ENCODE peak calls at places on chromosomes 7 and 10, in seven cellular contexts. B is IMR-90, G is dorsolateral prefrontal cortex, L is ascending aorta, I is endodermal cell, Q is psoas muscle, U is Caco-2. N is an unnamed sample. For H3K27me3, the result is how much of the 10 kb centered on the place peaks cover.

GRCh38 chr7:5472432-5473315 is 49.0 kb upstream of the TNRC18 start:
- DNase-seq in B (no peak), G (no peak), L (no peak), I (peak), Q (no peak), U (no peak), N (peak)

GRCh38 chr10:88565072-88565471 is 18.0 kb downstream of the RNLS start:
- DNase-seq in B (peak), G (no peak), L (no peak), I (no peak), Q (no peak), U (no peak), N (no peak)

GRCh38 chr10:102117391-102118159 is 2.6 kb downstream of the LDB1 start:
- DNase-seq in B (peak), G (peak), L (no peak), I (peak), Q (peak), U (no peak), N (peak)

GRCh38 chr7:32846630-32847225 is 44.8 kb downstream of the KBTBD2 start:
- DNase-seq in B (peak), G (peak), L (peak), I (peak), Q (peak), U (peak), N (peak)

GRCh38 chr7:85287126-85287825 is 100.4 kb upstream of the SEMA3D start:
- DNase-seq in B (peak), G (no peak), L (no peak), I (no peak), Q (no peak), U (no peak), N (no peak)

GRCh38 chr7:47627580-47628283 is 45.8 kb upstream of the TNS3 start:
- DNase-seq in B (no peak), G (no peak), L (no peak), I (no peak), Q (no peak), U (no peak), N (no peak)

GRCh38 chr7:151008511-151009323 is 15.6 kb downstream of the ATG9B start:
- DNase-seq in B (no peak), G (no peak), L (no peak), I (peak), Q (peak), U (no peak), N (peak)

GRCh38 chr7:99123571-99124033 is 20.3 kb downstream of the SMURF1 start:
- DNase-seq in B (peak), G (no peak), L (no peak), I (no peak), Q (peak), U (no peak), N (no peak)

GRCh38 chr10:21304198-21304597 is 221.3 kb downstream of the SKIDA1 start:
- DNase-seq in B (peak), G (no peak), L (no peak), I (no peak), Q (no peak), U (peak), N (no peak)

GRCh38 chr7:1883031-1883761 is 213.1 kb downstream of the ELFN1 start:
- DNase-seq in B (peak), G (no peak), L (no peak), I (peak), Q (no peak), U (no peak), N (no peak)

GRCh38 chr7:100678291-100678984 is 4.9 kb downstream of the GNB2 start:
- DNase-seq in B (no peak), G (no peak), L (no peak), I (no peak), Q (no peak), U (no peak), N (peak)

GRCh38 chr10:98332623-98333269 is 64.8 kb upstream of the LOXL4 start:
- DNase-seq in B (peak), G (no peak), L (no peak), I (no peak), Q (no peak), U (no peak), N (no peak)

GRCh38 chr7:7212612-7213011 is 30.3 kb downstream of the C1GALT1 start:
- DNase-seq in B (no peak), G (no peak), L (no peak), I (no peak), Q (no peak), U (no peak), N (no peak)

GRCh38 chr7:19957664-19958063 is 184.2 kb upstream of the TMEM196 start:
- DNase-seq in B (no peak), G (no peak), L (no peak), I (no peak), Q (no peak), U (no peak), N (no peak)

GRCh38 chr10:31314256-31315183 is 4.5 kb upstream of the ZEB1 start:
- DNase-seq in B (no peak), G (no peak), L (no peak), I (no peak), Q (no peak), U (no peak), N (no peak)

GRCh38 chr7:96973986-96974385 is 31.4 kb upstream of the DLX6 start:
- DNase-seq in B (peak), G (no peak), L (no peak), I (no peak), Q (no peak), U (no peak), N (no peak)

GRCh38 chr7:137930616-137931015 is 71.3 kb downstream of the CREB3L2 start:
- DNase-seq in B (peak), G (no peak), L (no peak), I (no peak), Q (no peak), U (no peak), N (no peak)

GRCh38 chr7:1755783-1756626 is 85.9 kb downstream of the ELFN1 start:
- DNase-seq in B (no peak), G (no peak), L (no peak), I (peak), Q (no peak), U (no peak), N (peak)

GRCh38 chr10:125231116-125231812 is 70.9 kb upstream of the CTBP2 start:
- DNase-seq in B (peak), G (no peak), L (no peak), I (peak), Q (peak), U (peak), N (peak)

GRCh38 chr10:124339119-124339807 is 79.5 kb downstream of the OAT start:
- DNase-seq in B (no peak), G (peak), L (no peak), I (peak), Q (no peak), U (peak), N (no peak)

GRCh38 chr10:123480344-123480743 is 185.8 kb upstream of the GPR26 start:
- DNase-seq in B (no peak), G (no peak), L (no peak), I (no peak), Q (no peak), U (no peak), N (no peak)

GRCh38 chr10:17001297-17001744 is 128.3 kb downstream of the CUBN start:
- DNase-seq in B (no peak), G (no peak), L (no peak), I (peak), Q (peak), U (no peak), N (no peak)

GRCh38 chr10:28981007-28981406 is 303.7 kb downstream of the BAMBI start:
- DNase-seq in B (no peak), G (no peak), L (no peak), I (no peak), Q (no peak), U (no peak), N (no peak)

GRCh38 chr10:6039711-6040110 is 22.5 kb downstream of the IL2RA start:
- DNase-seq in B (no peak), G (no peak), L (no peak), I (peak), Q (no peak), U (no peak), N (no peak)

GRCh38 chr10:68871731-68872342 is 29.3 kb upstream of the DDX50 start:
- DNase-seq in B (peak), G (no peak), L (no peak), I (no peak), Q (no peak), U (no peak), N (no peak)

GRCh38 chr7:48074231-48074654 is 14.8 kb upstream of the UPP1 start:
- DNase-seq in B (peak), G (no peak), L (no peak), I (no peak), Q (no peak), U (no peak), N (no peak)

GRCh38 chr10:119159332-119159731 is 6.2 kb downstream of the SFXN4 start:
- DNase-seq in B (no peak), G (peak), L (no peak), I (no peak), Q (no peak), U (no peak), N (no peak)

GRCh38 chr7:69219381-69219780 is 378.9 kb upstream of the AUTS2 start:
- DNase-seq in B (no peak), G (no peak), L (no peak), I (no peak), Q (no peak), U (no peak), N (no peak)

GRCh38 chr10:35416628-35417625 is 80.6 kb downstream of the CCNY start:
- DNase-seq in B (peak), G (no peak), L (no peak), I (no peak), Q (no peak), U (no peak), N (no peak)

DNA sequence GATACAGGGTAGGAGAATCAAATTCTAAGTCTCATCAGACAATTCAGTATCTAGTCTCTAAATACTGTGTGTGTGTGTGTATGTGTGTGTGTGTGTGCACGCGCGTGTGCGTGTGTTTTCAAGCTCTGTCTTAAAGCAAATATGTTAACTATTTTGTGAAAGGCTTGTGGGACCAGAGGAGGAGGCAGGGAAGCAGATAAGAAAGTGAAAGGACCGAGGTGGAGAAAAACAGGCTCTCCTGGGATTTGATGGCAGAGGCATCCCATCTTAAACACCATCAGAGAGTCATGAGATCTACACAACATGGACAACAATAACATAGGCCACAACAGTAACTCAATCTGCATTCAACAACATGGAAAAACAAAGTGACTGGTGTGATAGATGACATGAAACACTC is 67.1 kb downstream of the PIP4K2A start:
- DNase-seq in B (no peak), G (no peak), L (no peak), I (no peak), Q (no peak), U (no peak), N (no peak)
- H3K4me3 ChIP-seq in B (no peak), G (no peak), L (no peak), I (no peak), Q (no peak), U (no peak), N (no peak)

GRCh38 chr7:123533929-123534382 is 439 bp downstream of the IQUB start:
- DNase-seq in B (no peak), G (no peak), L (no peak), I (no peak), Q (no peak), U (no peak), N (no peak)

GRCh38 chr7:123533553-123533917 is 860 bp downstream of the IQUB start:
- DNase-seq in B (no peak), G (no peak), L (no peak), I (no peak), Q (no peak), U (no peak), N (no peak)

GRCh38 chr7:123537026-123537642 is 2.7 kb upstream of the IQUB start:
- DNase-seq in B (peak), G (no peak), L (no peak), I (no peak), Q (no peak), U (no peak), N (no peak)

GRCh38 chr7:123535517-123535916 is 1.1 kb upstream of the IQUB start:
- DNase-seq in B (no peak), G (no peak), L (no peak), I (no peak), Q (no peak), U (no peak), N (no peak)

DNA sequence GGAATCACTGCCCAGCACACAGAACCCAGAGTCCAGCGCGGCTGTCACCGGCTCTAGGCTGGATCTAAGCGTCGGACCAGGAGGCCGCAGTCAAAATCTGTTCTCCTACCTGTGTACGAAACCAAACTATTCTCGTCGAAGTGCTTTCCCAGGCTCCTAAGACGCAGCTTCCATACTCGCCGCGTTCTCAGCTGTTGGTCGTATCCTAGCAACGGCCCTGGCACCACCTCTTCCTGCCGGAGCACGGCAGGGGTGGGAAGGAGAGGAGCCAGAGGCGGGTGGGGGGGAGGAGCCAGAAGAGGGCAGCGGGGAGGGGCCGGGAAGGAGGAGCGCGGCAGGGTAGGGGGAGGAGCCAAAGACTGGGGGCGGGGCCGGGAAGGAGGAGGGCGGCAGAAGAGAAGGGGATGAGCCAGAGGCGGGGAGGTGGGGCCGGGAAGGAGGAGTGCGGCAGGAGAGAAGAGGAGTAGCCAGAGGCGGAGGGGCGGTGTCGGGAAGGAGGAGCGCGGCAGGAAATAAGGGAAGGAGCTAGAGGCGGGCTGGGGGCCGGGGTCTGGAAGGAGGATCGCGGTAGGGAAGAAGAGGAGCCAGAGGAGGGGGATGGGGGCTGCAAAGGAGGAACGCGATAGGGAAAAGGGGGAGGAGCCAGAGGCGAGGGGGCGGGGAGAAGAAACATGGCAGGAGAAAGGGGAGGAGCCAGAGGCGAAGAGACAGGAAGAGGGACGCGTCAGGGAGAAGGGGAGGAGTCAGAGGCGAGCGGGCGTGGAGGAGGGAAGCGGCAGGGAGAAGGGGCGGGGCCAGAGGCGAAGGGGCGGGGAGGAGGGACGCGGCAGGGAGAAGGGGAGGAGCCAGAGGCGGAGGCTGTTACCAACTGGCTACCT is at the start of gene IQUB:
- DNase-seq in B (peak), G (peak), L (peak), I (peak), Q (peak), U (peak), N (peak)
- H3K27me3 ChIP-seq in B (under half), G (under half), L (under half), I (under half), Q (under half), U (under half), N (under half)

DNA sequence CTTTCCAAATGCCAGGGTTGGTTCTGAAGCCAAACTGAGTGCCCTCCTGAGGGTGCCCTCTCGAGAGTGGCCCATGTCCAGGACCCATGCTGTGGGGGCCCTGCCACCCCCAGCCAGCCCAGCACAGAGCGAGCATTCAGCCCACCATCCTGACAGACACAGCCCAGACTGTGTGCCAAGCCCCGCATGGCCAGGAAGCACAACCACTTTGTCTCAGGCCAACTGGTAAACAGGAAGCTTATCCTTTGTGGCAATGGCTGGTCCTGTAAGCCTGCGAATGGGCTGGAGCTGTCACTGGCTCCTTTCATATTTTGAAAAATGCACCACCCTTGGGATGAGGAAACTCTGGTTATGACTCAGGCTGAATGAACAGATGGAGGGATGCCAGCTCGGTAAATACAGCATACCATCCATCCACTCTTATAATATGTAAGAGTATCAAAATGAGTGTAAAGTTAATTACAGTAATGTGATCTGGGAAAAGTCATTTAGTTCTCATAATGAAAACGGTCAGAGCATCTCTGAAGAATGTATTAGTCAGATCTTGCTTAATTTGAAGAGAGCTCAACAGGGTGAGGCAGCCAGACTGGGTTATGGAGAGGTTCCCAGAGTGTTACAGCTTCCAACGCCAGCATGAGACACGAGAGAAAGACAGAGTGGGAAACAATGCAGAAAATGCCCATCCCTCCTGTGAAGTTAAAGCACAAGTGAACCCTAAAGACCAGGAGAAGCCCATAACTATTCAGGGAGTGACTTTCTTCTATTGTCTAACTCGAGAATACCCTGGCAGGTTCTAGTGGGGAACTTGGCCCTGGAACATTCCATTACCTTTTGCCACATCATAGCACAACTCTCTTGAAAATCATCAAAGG is 65.1 kb downstream of the STK17A start:
- DNase-seq in B (peak), G (peak), L (no peak), I (peak), Q (peak), U (no peak), N (peak)
- H3K4me3 ChIP-seq in B (peak), G (peak), L (peak), I (no peak), Q (no peak), U (no peak), N (no peak)

GRCh38 chr7:105734233-105734632 is 142.2 kb downstream of the ATXN7L1 start:
- DNase-seq in B (peak), G (no peak), L (no peak), I (no peak), Q (no peak), U (no peak), N (no peak)
- H3K27me3 ChIP-seq in B (under half), G (under half), L (under half), I (under half), Q (under half), U (under half), N (under half)

GRCh38 chr10:76033457-76034196 is 602.2 kb downstream of the LRMDA start:
- DNase-seq in B (peak), G (no peak), L (no peak), I (no peak), Q (no peak), U (peak), N (peak)
- H3K4me3 ChIP-seq in B (no peak), G (no peak), L (no peak), I (no peak), Q (no peak), U (no peak), N (no peak)

DNA sequence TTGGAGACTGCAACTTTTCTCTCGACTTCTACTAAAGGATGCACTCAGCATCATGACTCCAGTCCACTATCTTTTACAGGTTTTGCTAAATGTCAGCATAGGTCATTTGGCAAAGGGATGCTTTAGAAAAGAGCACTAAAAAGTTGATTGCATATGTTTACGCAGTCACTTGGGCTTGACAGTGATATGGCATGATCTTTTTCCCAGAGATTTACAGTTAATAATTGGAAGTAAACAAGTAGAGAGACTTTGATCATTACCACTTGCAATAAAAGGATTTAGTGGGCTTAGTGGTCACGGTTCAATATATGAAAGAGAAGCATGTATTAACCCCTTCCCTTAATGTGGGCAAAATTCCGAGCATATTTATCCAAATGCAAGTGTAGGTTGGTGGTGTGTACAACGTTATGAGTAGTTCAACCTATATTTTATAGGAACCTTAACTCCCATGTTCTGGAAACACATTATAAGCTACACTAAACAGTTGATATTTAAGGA is 1.8 kb downstream of the BMI1 start:
- DNase-seq in B (no peak), G (no peak), L (no peak), I (no peak), Q (no peak), U (no peak), N (no peak)
- H3K27me3 ChIP-seq in B (under half), G (under half), L (under half), I (half or more), Q (under half), U (under half), N (half or more)

DNA sequence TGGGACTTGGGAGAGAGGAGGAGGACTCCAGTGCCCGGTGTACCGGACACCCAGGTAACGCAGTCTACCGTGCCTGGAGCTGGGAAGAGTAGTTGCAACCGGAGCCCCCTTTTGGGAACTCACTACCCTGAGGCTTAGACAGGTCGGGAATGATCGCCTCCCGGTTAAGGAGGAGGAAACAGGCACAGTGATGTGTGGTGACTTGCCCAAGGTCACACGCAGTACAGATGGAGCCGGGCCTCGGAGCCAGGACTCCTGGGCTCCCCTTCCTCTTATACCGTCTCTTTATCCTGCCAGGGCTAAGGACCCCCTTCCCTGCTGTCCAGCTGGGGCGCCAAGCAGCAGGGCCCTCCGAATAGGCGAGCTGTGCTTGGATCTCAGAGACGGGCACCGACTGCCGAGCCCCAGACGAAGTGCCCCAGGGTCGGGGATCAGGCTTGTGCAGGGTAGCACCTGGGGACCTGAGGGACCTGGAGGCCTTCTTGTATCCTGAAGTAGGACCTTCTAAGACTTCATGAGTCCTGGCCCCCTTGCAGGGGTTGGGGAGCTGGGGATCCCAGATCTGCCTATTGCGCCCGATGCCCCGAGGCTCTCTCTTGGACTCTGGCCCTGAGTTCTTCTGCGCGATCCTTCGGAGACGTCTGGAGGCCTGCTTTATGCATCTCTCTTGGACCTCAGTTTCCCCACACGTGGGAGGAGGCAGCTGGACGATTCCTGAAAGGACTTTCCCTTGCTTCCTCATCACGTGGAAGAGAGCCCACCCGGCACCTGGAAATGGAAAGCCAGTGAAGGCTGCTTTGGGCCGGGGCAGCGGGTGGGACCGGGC is 767 bp upstream of the CYP26A1 start:
- DNase-seq in B (no peak), G (no peak), L (no peak), I (peak), Q (no peak), U (no peak), N (peak)
- H3K4me3 ChIP-seq in B (no peak), G (peak), L (peak), I (peak), Q (peak), U (peak), N (peak)

GRCh38 chr10:104642001-104642270 is 846 bp downstream of the SORCS3 start:
- DNase-seq in B (no peak), G (no peak), L (no peak), I (no peak), Q (no peak), U (no peak), N (no peak)
- H3K27me3 ChIP-seq in B (under half), G (half or more), L (under half), I (half or more), Q (under half), U (under half), N (half or more)